ENCODE peak calls at places on chromosomes 16 and 17, in four cellular contexts. S, U, B and V are unnamed samples.
A peak's percentile ranks its signal among the peaks of the same experiment; 100 is the strongest.

GRCh38 chr16:22004321-22004720 is 3.4 kb upstream of the PDZD9 start:
- DNase-seq in S (no peak), U (no peak), B (no peak), V (no peak)

GRCh38 chr16:14097182-14097951 is 26.2 kb downstream of the MRTFB start:
- DNase-seq in S (no peak), U (no peak), B (no peak), V (no peak)

GRCh38 chr17:81246679-81247338 is 7.7 kb downstream of the NDUFAF8 start:
- DNase-seq in S (peak; percentile 54), B (no peak), U (no peak), V (no peak)

GRCh38 chr16:285146-286055 is 2.4 kb downstream of the PDIA2 start:
- DNase-seq in S (no peak), U (no peak), B (no peak), V (no peak)

GRCh38 chr17:9522074-9522473 is 53.5 kb downstream of the STX8 start:
- DNase-seq in S (no peak), B (peak; percentile 73), U (peak; percentile 69), V (peak; percentile 77)

GRCh38 chr17:32876414-32877163 is at the start of gene MYO1D:
- DNase-seq in B (no peak), S (no peak), U (no peak), V (no peak)

GRCh38 chr16:17356243-17356933 is 114.4 kb downstream of the XYLT1 start:
- DNase-seq in B (no peak), U (no peak), S (no peak), V (no peak)

GRCh38 chr17:10127819-10128375 is 70.5 kb downstream of the GAS7 start:
- DNase-seq in U (peak; percentile 98), S (peak; percentile 89), B (peak; percentile 99), V (peak; percentile 96)

GRCh38 chr16:14640538-14640937 is 7.8 kb downstream of the BFAR start:
- DNase-seq in U (no peak), B (no peak), S (no peak), V (no peak)

GRCh38 chr16:11914210-11914758 is 1.5 kb downstream of the GSPT1 start:
- DNase-seq in U (no peak), S (no peak), B (no peak), V (no peak)

GRCh38 chr16:89230210-89230609 is 12.7 kb downstream of the ZNF778 start:
- DNase-seq in B (no peak), S (no peak), U (no peak), V (no peak)

GRCh38 chr16:77212736-77213541 is 13.7 kb downstream of the SYCE1L start:
- DNase-seq in S (peak; percentile 77), B (peak; percentile 44), U (no peak), V (no peak)

GRCh38 chr16:66970775-66971725 is 10.0 kb downstream of the CES3 start:
- DNase-seq in B (no peak), S (no peak), U (no peak), V (peak; percentile 22)

GRCh38 chr17:66441012-66441703 is 138.7 kb downstream of the PRKCA start:
- DNase-seq in U (no peak), B (no peak), S (no peak), V (no peak)

GRCh38 chr17:40113110-40113960 is 8.4 kb upstream of the MSL1 start:
- DNase-seq in S (peak; percentile 91), U (peak; percentile 95), B (peak; percentile 97), V (peak; percentile 98)

GRCh38 chr17:57502696-57503307 is 242.3 kb downstream of the CCDC182 start:
- DNase-seq in B (no peak), U (no peak), S (no peak), V (no peak)

GRCh38 chr17:7217113-7217987 is 2.3 kb downstream of the DLG4 start:
- DNase-seq in S (peak; percentile 67), B (peak; percentile 89), U (peak; percentile 75), V (peak; percentile 78)

GRCh38 chr16:16093625-16094332 is 129.5 kb downstream of the ABCC6 start:
- DNase-seq in S (no peak), B (no peak), U (no peak), V (no peak)

GRCh38 chr17:76554131-76554530 is 14.3 kb downstream of the PRCD start:
- DNase-seq in B (no peak), S (no peak), U (no peak), V (no peak)

GRCh38 chr17:55332296-55333041 is 67.7 kb downstream of the HLF start:
- DNase-seq in S (no peak), U (no peak), B (no peak), V (no peak)

GRCh38 chr17:19263621-19264010 is 26.4 kb downstream of the EPN2 start:
- DNase-seq in U (peak; percentile 72), S (no peak), B (no peak), V (peak; percentile 51)

GRCh38 chr17:57236686-57237299 is 19.5 kb upstream of the MSI2 start:
- DNase-seq in U (no peak), S (no peak), B (no peak), V (no peak)

GRCh38 chr16:89115216-89115949 is 21.7 kb downstream of the ACSF3 start:
- DNase-seq in S (peak; percentile 89), B (peak; percentile 37), U (no peak), V (no peak)

GRCh38 chr16:2121853-2122252 is 13.8 kb downstream of the PKD1 start:
- DNase-seq in S (no peak), U (no peak), B (no peak), V (no peak)

GRCh38 chr17:40500190-40500589 is 1.2 kb downstream of the TNS4 start:
- DNase-seq in B (no peak), U (no peak), S (peak; percentile 50), V (no peak)

GRCh38 chr16:75152635-75153034 is 4.3 kb downstream of the ZFP1 start:
- DNase-seq in S (no peak), B (no peak), U (no peak), V (no peak)

GRCh38 chr16:30837904-30838303 is 50.9 kb upstream of the ZNF629 start:
- DNase-seq in S (no peak), B (no peak), U (no peak), V (peak; percentile 13)

DNA sequence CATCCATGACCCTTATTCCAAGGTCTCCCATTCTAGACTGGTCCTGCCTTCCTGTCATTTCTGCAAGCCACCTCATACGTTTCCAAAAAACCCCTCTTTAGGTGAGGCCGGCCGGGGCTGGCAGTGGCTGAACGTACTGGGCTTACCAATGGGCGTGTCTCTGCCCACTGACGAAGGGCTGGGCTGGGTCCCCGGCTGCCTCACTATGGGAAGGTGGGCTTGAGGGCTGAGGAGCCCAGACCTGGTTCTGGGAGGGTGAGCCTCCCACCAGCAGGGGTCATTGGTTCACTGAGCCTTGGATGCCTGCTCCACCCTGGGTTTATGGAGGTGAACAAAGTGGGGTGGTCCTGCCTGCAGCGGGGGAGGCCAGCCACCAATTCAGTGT is 19.9 kb downstream of the KDM8 start:
- DNase-seq in U (no peak), S (peak; percentile 57), B (no peak), V (no peak)
- TF ChIP-seq CTCF in U (no peak), S (no peak), B (peak; percentile 8), V (peak; percentile 9)

GRCh38 chr17:4519361-4519788 is 20.7 kb downstream of the SPNS2 start:
- DNase-seq in B (no peak), U (no peak), S (peak; percentile 90), V (no peak)
- H3K4me3 ChIP-seq in B (no peak overlapping the region), U (no peak overlapping the region), S (no peak overlapping the region), V (no peak overlapping the region)

GRCh38 chr17:70080541-70081347 is 5.7 kb downstream of the KCNJ16 start:
- DNase-seq in S (no peak), B (peak; percentile 46), U (peak; percentile 76), V (peak; percentile 84)

GRCh38 chr17:70076189-70076588 is 1.2 kb downstream of the KCNJ16 start:
- DNase-seq in U (peak; percentile 33), B (no peak), S (no peak), V (peak; percentile 45)

GRCh38 chr17:70076831-70077230 is 1.8 kb downstream of the KCNJ16 start:
- DNase-seq in U (no peak), S (no peak), B (no peak), V (no peak)

GRCh38 chr17:70078994-70079531 is 4.0 kb downstream of the KCNJ16 start:
- DNase-seq in U (no peak), S (no peak), B (no peak), V (peak; percentile 29)

GRCh38 chr17:70078549-70078948 is 3.5 kb downstream of the KCNJ16 start:
- DNase-seq in B (no peak), U (no peak), S (no peak), V (no peak)
- TF ChIP-seq CTCF in B (no peak), U (no peak), S (no peak), V (no peak)

GRCh38 chr17:69323806-69324205 is 3.1 kb downstream of the ABCA5 start:
- DNase-seq in B (no peak), U (no peak), S (no peak), V (no peak)

GRCh38 chr17:69331746-69332145 is 4.8 kb upstream of the ABCA5 start:
- DNase-seq in B (no peak), S (no peak), U (no peak), V (no peak)

GRCh38 chr17:69326302-69327059 is 452 bp downstream of the ABCA5 start:
- DNase-seq in U (peak; percentile 29), S (peak; percentile 76), B (peak; percentile 33), V (peak; percentile 62)

GRCh38 chr17:69325518-69326301 is 1.2 kb downstream of the ABCA5 start:
- DNase-seq in S (no peak), B (no peak), U (no peak), V (no peak)

GRCh38 chr17:69327060-69327831 is at the start of gene ABCA5:
- DNase-seq in S (peak; percentile 93), B (peak; percentile 89), U (peak; percentile 81), V (peak; percentile 72)
- H3K4me3 ChIP-seq in S (peak within 1 kb of the TSS; percentile 65), B (peak within 1 kb of the TSS; percentile 70), U (peak within 1 kb of the TSS; percentile 74), V (peak within 1 kb of the TSS; percentile 80)

GRCh38 chr17:13024526-13025263 is 6.9 kb upstream of the ELAC2 start:
- DNase-seq in B (peak; percentile 65), U (peak; percentile 36), S (peak; percentile 79), V (peak; percentile 63)
- TF ChIP-seq CTCF in B (peak; percentile 100), U (peak; percentile 93), S (peak; percentile 91), V (peak; percentile 100)

DNA sequence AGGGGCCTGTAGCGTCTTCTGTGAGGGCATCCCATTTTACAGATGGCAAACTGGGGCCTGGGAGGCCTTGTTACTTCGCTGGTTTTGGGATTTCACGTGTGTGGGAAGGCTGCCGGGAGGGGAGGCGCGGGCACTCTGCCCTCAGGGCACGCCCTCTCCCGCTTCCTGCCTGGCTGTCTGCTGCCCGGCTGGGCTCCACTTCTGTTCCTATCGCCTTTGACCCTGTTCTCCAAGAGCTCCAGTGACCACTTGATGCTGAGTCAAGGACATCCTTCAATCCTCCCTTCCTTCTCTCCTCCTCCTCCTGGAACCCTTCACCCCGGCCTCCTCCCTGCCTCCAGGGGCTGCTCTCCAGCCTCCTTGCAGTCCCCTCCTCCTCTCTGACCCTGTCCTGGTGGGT is 16.0 kb downstream of the SPNS3 start:
- DNase-seq in U (no peak), B (no peak), S (no peak), V (no peak)
- H3K4me3 ChIP-seq in U (no peak overlapping the region), B (no peak overlapping the region), S (no peak overlapping the region), V (no peak overlapping the region)